ENCODE peak calls at places on chromosomes 16 and 17, in ten cellular contexts. H, T, I, J, O, X, K, D, G and N are unnamed samples.

GRCh38 chr16:15897834-15898254 is 9.4 kb upstream of the CEP20 start:
- DNase-seq in H (no peak), T (no peak), I (peak), J (no peak), O (peak), X (no peak), K (no peak), D (no peak), G (no peak), N (peak)

GRCh38 chr16:69465083-69465721 is 40.8 kb downstream of the CYB5B start:
- DNase-seq in H (no peak), T (no peak), I (no peak), J (peak), O (peak), X (no peak), K (no peak), D (no peak), G (no peak), N (peak)

GRCh38 chr17:17109231-17109630 is 67.0 kb downstream of the MPRIP start:
- DNase-seq in H (no peak), T (no peak), I (no peak), J (no peak), O (no peak), X (peak), K (peak), D (no peak), G (no peak), N (no peak)

GRCh38 chr17:76398523-76399174 is 14.2 kb downstream of the SPHK1 start:
- DNase-seq in H (no peak), T (no peak), I (no peak), J (no peak), O (no peak), X (no peak), K (no peak), D (no peak), G (no peak), N (no peak)

GRCh38 chr16:61937646-61938045 is 98.6 kb downstream of the CDH8 start:
- DNase-seq in H (no peak), T (no peak), I (no peak), J (no peak), O (no peak), X (no peak), K (no peak), D (no peak), G (no peak), N (no peak)

GRCh38 chr16:69393898-69394849 is 8.4 kb upstream of the TERF2 start:
- DNase-seq in H (no peak), T (no peak), I (no peak), J (no peak), O (no peak), X (no peak), K (no peak), D (no peak), G (no peak), N (no peak)

GRCh38 chr17:41692722-41693521 is 4.2 kb downstream of the EIF1 start:
- DNase-seq in H (no peak), T (no peak), I (no peak), J (no peak), O (no peak), X (no peak), K (no peak), D (no peak), G (no peak), N (peak)

GRCh38 chr16:68284847-68285246 is 20.5 kb downstream of the SLC7A6 start:
- DNase-seq in H (no peak), T (no peak), I (no peak), J (no peak), O (peak), X (no peak), K (no peak), D (no peak), G (no peak), N (peak)

GRCh38 chr17:74770498-74771318 is 5.4 kb downstream of the NAT9 start:
- DNase-seq in H (no peak), T (no peak), I (no peak), J (no peak), O (peak), X (peak), K (peak), D (peak), G (peak), N (peak)

GRCh38 chr16:69306031-69306430 is 5.1 kb upstream of the VPS4A start:
- DNase-seq in H (no peak), T (no peak), I (no peak), J (no peak), O (no peak), X (no peak), K (no peak), D (no peak), G (no peak), N (no peak)

GRCh38 chr17:71921726-71922320 is 199.0 kb upstream of the SOX9 start:
- DNase-seq in H (no peak), T (no peak), I (no peak), J (no peak), O (no peak), X (no peak), K (no peak), D (no peak), G (no peak), N (peak)

GRCh38 chr17:20944014-20944905 is 98.6 kb downstream of the USP22 start:
- DNase-seq in H (no peak), T (no peak), I (peak), J (no peak), O (peak), X (no peak), K (no peak), D (no peak), G (peak), N (peak)

GRCh38 chr17:41885733-41886132 is 20.5 kb upstream of the KLHL11 start:
- DNase-seq in H (no peak), T (no peak), I (peak), J (no peak), O (no peak), X (no peak), K (no peak), D (no peak), G (no peak), N (no peak)

GRCh38 chr16:82657239-82657638 is 30.5 kb downstream of the CDH13 start:
- DNase-seq in H (no peak), T (no peak), I (peak), J (no peak), O (no peak), X (no peak), K (no peak), D (no peak), G (no peak), N (no peak)

GRCh38 chr16:1154291-1154886 is 1.5 kb downstream of the CACNA1H start:
- DNase-seq in H (no peak), T (peak), I (no peak), J (no peak), O (no peak), X (no peak), K (no peak), D (no peak), G (no peak), N (no peak)

GRCh38 chr17:12352127-12352526 is 313.6 kb upstream of the MYOCD start:
- DNase-seq in H (no peak), T (no peak), I (no peak), J (no peak), O (no peak), X (no peak), K (no peak), D (no peak), G (no peak), N (no peak)

GRCh38 chr17:73291260-73291801 is 20.5 kb downstream of the CDC42EP4 start:
- DNase-seq in H (no peak), T (peak), I (peak), J (no peak), O (peak), X (peak), K (peak), D (no peak), G (no peak), N (peak)

GRCh38 chr17:65055708-65056638 is 567 bp downstream of the GNA13 start:
- DNase-seq in H (no peak), T (peak), I (peak), J (peak), O (peak), X (peak), K (peak), D (peak), G (peak), N (peak)

GRCh38 chr17:27993723-27994310 is 48.7 kb upstream of the NLK start:
- DNase-seq in H (no peak), T (no peak), I (peak), J (no peak), O (no peak), X (no peak), K (no peak), D (no peak), G (no peak), N (no peak)

GRCh38 chr17:32342603-32343325 is 791 bp upstream of the C17orf75 start:
- DNase-seq in H (no peak), T (no peak), I (no peak), J (no peak), O (no peak), X (no peak), K (no peak), D (no peak), G (no peak), N (no peak)